ENCODE peak calls at places on chromosomes 12 and 14, in seven cellular contexts. J is suprapubic skin; X is tibial artery; Y is esophagus squamous epithelium; C is CD4-positive, alpha-beta memory T cell; V is dorsolateral prefrontal cortex; H is effector memory CD4-positive, alpha-beta T cell. B is an unnamed sample.

GRCh38 chr12:122001379-122002209 is 20.1 kb upstream of the BCL7A start:
- DNase-seq in X (no peak), H (no peak), Y (no peak), V (peak), J (no peak), C (no peak), B (no peak)

GRCh38 chr12:111532741-111533140 is 66.4 kb downstream of the ATXN2 start:
- DNase-seq in X (no peak), J (no peak), Y (no peak), C (no peak), V (no peak), H (no peak), B (no peak)

GRCh38 chr12:121314441-121314840 is 17.9 kb upstream of the CAMKK2 start:
- DNase-seq in Y (no peak), C (no peak), J (no peak), X (no peak), V (no peak), H (no peak), B (no peak)

GRCh38 chr14:52048641-52049204 is 20.1 kb downstream of the NID2 start:
- DNase-seq in C (no peak), V (no peak), J (no peak), X (peak), Y (no peak), H (no peak), B (no peak)

GRCh38 chr14:70027785-70028428 is 148.7 kb downstream of the SMOC1 start:
- DNase-seq in C (peak), V (peak), H (peak), J (no peak), X (peak), Y (no peak), B (peak)

GRCh38 chr12:122021822-122022392 is at the start of gene BCL7A:
- DNase-seq in V (peak), Y (no peak), J (no peak), X (peak), C (peak), H (peak), B (peak)

GRCh38 chr14:37172024-37172869 is at the start of gene SLC25A21:
- DNase-seq in J (peak), V (peak), X (peak), H (no peak), C (no peak), Y (no peak), B (peak)

GRCh38 chr14:67514203-67514607 is 18.9 kb upstream of the PLEKHH1 start:
- DNase-seq in J (no peak), V (no peak), Y (no peak), X (no peak), H (no peak), C (no peak), B (no peak)

GRCh38 chr14:60085085-60085484 is 6.6 kb upstream of the PCNX4 start:
- DNase-seq in C (no peak), X (no peak), Y (no peak), V (no peak), J (no peak), H (no peak), B (no peak)

GRCh38 chr12:102917026-102917787 is at the start of gene PAH:
- DNase-seq in V (no peak), H (peak), X (no peak), Y (no peak), C (peak), J (no peak), B (no peak)

GRCh38 chr12:106883421-106883820 is 72.3 kb upstream of the TMEM263 start:
- DNase-seq in H (no peak), J (no peak), C (no peak), V (no peak), X (no peak), Y (no peak), B (no peak)

GRCh38 chr14:39203659-39204606 is 28.9 kb downstream of the PNN start:
- DNase-seq in X (no peak), Y (no peak), J (no peak), V (no peak), H (no peak), C (no peak), B (no peak)

GRCh38 chr14:63893701-63894458 is 41.1 kb downstream of the SYNE2 start:
- DNase-seq in J (no peak), C (no peak), V (no peak), X (peak), H (no peak), Y (no peak), B (peak)

GRCh38 chr14:99273724-99274345 is 1.8 kb upstream of the BCL11B start:
- DNase-seq in Y (no peak), H (no peak), J (peak), X (no peak), V (no peak), C (peak), B (no peak)

GRCh38 chr12:1421091-1421902 is 173.1 kb downstream of the FBXL14 start:
- DNase-seq in V (no peak), J (no peak), C (no peak), Y (no peak), X (no peak), H (no peak), B (no peak)

GRCh38 chr14:65226824-65227604 is 124.7 kb upstream of the MAX start:
- DNase-seq in X (peak), C (no peak), J (no peak), V (no peak), Y (no peak), H (no peak), B (no peak)

GRCh38 chr14:21011136-21011535 is 12.0 kb downstream of the SLC39A2 start:
- DNase-seq in V (no peak), H (no peak), Y (no peak), C (no peak), X (no peak), J (no peak), B (no peak)

GRCh38 chr12:127438512-127439244 is 828.3 kb upstream of the TMEM132C start:
- DNase-seq in Y (no peak), C (no peak), V (no peak), J (no peak), X (no peak), H (no peak), B (no peak)

GRCh38 chr12:15716566-15716965 is 72.6 kb downstream of the EPS8 start:
- DNase-seq in X (no peak), H (no peak), J (no peak), Y (no peak), C (no peak), V (no peak), B (no peak)

GRCh38 chr14:85466678-85467077 is 63.3 kb upstream of the FLRT2 start:
- DNase-seq in X (no peak), C (no peak), H (no peak), Y (no peak), V (no peak), J (no peak), B (peak)

GRCh38 chr14:105495101-105495989 is 4.3 kb downstream of the TEDC1 start:
- DNase-seq in Y (no peak), X (peak), V (no peak), C (no peak), J (peak), H (no peak), B (no peak)

GRCh38 chr14:70022771-70023445 is 143.7 kb downstream of the SMOC1 start:
- DNase-seq in V (no peak), C (no peak), X (no peak), J (no peak), Y (no peak), H (no peak), B (no peak)

GRCh38 chr12:65123435-65124063 is 2.4 kb upstream of the WIF1 start:
- DNase-seq in X (no peak), J (no peak), V (no peak), H (no peak), C (no peak), Y (no peak), B (peak)

GRCh38 chr14:35482994-35483515 is 50.9 kb upstream of the INSM2 start:
- DNase-seq in V (no peak), X (no peak), C (no peak), J (no peak), H (no peak), Y (no peak), B (peak)

GRCh38 chr12:132904718-132905328 is 17.4 kb upstream of the CHFR start:
- DNase-seq in J (peak), V (peak), C (peak), Y (no peak), H (peak), X (peak), B (peak)

GRCh38 chr12:67797769-67798168 is 149.2 kb downstream of the DYRK2 start:
- DNase-seq in H (no peak), J (no peak), C (no peak), Y (no peak), X (no peak), V (no peak), B (no peak)

GRCh38 chr12:56957229-56958052 is at the start of gene RDH16:
- DNase-seq in V (no peak), J (no peak), X (no peak), C (no peak), Y (no peak), H (no peak), B (no peak)

GRCh38 chr14:101557811-101558738 is 3.2 kb upstream of the DIO3 start:
- DNase-seq in J (no peak), V (no peak), Y (no peak), X (peak), H (no peak), C (no peak), B (no peak)

GRCh38 chr12:124664395-124665111 is 97.1 kb upstream of the NCOR2 start:
- DNase-seq in V (no peak), C (no peak), J (no peak), H (no peak), Y (no peak), X (no peak), B (no peak)

GRCh38 chr12:51631591-51631990 is 40.6 kb downstream of the SCN8A start:
- DNase-seq in J (no peak), Y (no peak), C (no peak), H (no peak), V (no peak), X (no peak), B (peak)

GRCh38 chr12:107514887-107515445 is 170.6 kb upstream of the PWP1 start:
- DNase-seq in J (no peak), V (no peak), X (no peak), H (no peak), C (no peak), Y (no peak), B (no peak)

GRCh38 chr12:48197549-48197966 is 5.5 kb downstream of the OR10AD1 start:
- DNase-seq in C (peak), Y (no peak), J (no peak), H (no peak), X (no peak), V (no peak), B (peak)

GRCh38 chr14:32306549-32306948 is 22.5 kb upstream of the AKAP6 start:
- DNase-seq in C (no peak), J (no peak), Y (no peak), H (no peak), V (no peak), X (no peak), B (no peak)

GRCh38 chr12:76186507-76186906 is 102.0 kb upstream of the NAP1L1 start:
- DNase-seq in Y (no peak), V (no peak), H (no peak), C (no peak), J (no peak), X (no peak), B (no peak)

GRCh38 chr14:94048676-94049624 is 22.8 kb downstream of the OTUB2 start:
- DNase-seq in C (no peak), X (peak), J (no peak), H (no peak), Y (no peak), V (no peak), B (no peak)

GRCh38 chr14:50061664-50062437 is 54.5 kb downstream of the VCPKMT start:
- DNase-seq in V (no peak), Y (peak), C (peak), X (no peak), J (no peak), H (peak), B (peak)

GRCh38 chr12:101877816-101878811 is 734 bp downstream of the DRAM1 start:
- DNase-seq in H (no peak), Y (no peak), J (peak), V (no peak), C (peak), X (peak), B (peak)

GRCh38 chr14:102155150-102155549 is 15.5 kb downstream of the WDR20 start:
- DNase-seq in J (no peak), C (no peak), V (no peak), Y (no peak), X (no peak), H (no peak), B (no peak)

GRCh38 chr12:14784471-14784870 is 18.8 kb downstream of the WBP11 start:
- DNase-seq in H (no peak), C (no peak), J (no peak), Y (no peak), X (no peak), V (no peak), B (no peak)

DNA sequence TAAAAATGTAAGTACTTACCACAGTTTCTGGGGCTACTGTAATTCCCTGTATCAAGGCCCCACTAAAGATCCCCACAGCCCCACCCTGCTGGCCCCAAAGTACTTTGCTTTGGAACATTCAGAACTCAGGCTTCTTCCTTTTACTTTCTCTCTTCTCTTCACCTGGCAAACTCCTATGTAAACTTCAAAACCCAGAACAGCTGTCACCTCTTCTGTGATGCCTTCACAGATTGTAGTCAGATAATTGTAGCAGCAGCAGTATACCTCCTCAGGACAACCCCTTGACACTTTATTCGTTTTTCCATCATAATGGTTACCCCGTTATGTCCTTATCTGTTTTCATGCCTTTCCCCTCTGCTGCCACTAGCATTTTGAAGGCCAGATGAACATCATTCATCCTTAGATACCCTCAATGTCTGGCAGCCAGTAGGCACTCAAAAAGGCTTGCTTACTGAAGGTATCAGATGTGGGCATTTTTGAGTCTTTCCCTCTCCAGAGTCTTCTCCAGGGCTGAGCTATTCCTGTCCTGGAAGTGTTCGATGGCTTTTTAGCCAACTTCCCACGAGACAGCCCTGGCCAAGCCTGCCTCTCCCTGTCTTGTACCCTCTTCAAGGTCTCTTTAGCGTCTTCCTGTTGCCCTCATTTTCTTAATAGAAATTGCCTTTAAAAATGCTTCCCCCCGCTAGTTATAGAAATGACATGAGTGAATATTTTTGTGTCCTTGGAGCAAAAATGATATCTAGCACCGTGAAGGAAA is 7.4 kb downstream of the PLBD2 start:
- DNase-seq in C (no peak), V (no peak), H (no peak), Y (no peak), X (no peak), J (no peak), B (no peak)
- H3K27ac ChIP-seq in C (no peak), V (no peak), H (no peak), Y (no peak), X (no peak), J (no peak), B (no peak)

GRCh38 chr12:53997324-53998173 is 2.4 kb upstream of the HOXC9 start:
- DNase-seq in Y (no peak), C (no peak), J (no peak), V (no peak), H (no peak), X (no peak), B (no peak)

GRCh38 chr12:53998174-53998899 is 1.6 kb upstream of the HOXC9 start:
- DNase-seq in Y (no peak), V (no peak), C (no peak), H (no peak), J (no peak), X (no peak), B (no peak)

GRCh38 chr12:53995311-53996187 is 4.4 kb upstream of the HOXC9 start:
- DNase-seq in C (no peak), Y (no peak), H (no peak), J (peak), X (peak), V (no peak), B (no peak)

GRCh38 chr12:53996188-53996885 is 3.6 kb upstream of the HOXC9 start:
- DNase-seq in Y (no peak), V (no peak), H (no peak), X (no peak), J (no peak), C (no peak), B (no peak)

DNA sequence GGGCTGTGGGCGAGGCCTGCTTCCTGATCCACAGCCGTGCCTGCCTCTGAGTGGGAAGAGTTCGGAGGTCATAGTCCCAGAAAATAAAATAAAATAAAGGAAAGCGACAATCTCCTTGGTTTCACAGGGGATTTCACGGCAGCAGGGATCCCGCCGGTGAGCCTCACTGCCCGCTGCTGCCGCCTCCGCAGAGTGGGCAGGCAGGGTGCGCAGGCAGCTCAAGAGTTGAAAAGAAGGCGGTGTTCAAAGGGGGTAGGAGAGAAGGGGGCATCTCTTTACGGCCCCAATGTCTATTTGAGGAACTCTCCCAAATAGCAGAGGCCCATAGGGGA is 3.1 kb upstream of the HOXC9 start:
- DNase-seq in H (no peak), Y (no peak), V (no peak), J (no peak), X (no peak), C (no peak), B (no peak)
- H3K4me3 ChIP-seq in H (no peak), Y (no peak), V (no peak), J (peak), X (peak), C (no peak), B (no peak)

DNA sequence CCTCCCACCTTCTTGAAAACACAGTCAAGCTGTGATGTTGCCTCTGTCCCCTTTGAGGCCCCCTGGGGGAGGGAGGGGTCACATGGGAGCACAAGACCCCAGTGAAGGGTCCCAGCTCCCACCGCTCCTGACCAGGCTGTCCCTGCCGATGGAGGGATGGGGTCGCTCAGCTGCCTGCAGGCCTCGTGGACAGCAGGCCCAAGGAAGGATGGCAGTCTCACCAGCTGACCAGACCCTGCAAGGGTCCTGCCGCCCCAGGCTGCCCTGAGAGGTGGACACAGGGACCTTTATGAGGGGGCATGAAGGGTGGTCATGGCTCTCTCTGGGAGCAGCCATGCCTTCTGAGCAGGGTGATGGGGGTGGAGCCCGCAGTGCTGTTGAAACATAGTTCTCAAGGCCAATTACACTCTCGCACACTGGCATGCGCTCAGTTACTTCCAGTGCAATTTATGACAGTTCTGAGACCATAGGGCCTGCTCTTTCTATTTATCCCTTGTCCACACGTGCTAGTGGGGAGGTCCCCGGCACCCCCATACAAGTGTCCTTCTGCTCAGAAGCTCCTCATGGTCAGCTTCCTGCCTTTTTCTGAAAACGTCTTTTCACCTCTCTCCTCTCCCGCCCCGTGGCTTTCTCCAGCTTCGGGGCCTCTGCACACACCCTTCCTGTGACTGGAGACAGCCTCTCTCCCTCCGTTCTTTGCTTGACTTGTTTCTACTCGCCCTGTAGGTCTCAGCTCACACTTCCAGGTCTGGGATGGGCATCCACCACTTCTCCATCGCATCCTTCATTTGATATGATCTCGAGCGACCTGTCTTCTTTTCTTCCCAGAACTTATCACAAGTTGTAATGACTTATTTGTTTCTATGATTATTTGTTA is 313.1 kb downstream of the ADGRD1 start:
- DNase-seq in V (no peak), J (no peak), X (no peak), C (no peak), H (no peak), Y (no peak), B (no peak)
- H3K27ac ChIP-seq in V (no peak), J (peak), X (no peak), C (no peak), H (no peak), Y (peak), B (no peak)

DNA sequence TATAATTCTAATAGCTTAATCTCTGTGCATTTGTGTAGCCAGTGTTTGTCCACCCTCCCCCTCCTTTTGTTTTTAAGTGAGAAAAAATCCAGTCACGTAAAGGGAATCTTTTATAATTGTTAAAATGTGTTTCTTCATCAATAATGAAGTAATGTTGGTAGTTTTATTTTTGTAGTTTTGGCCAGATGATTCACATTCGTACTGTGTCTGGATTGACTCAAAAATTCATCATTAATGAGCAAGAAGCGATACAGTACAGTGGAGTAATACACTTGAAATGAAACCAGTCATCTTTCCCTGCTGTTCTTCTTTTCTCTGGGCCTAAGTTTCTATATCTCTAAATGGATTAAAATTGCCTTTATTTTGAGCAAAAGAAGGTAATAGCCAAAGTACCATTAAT is 86.5 kb downstream of the SRGAP1 start:
- DNase-seq in J (no peak), H (no peak), V (no peak), X (no peak), C (no peak), Y (no peak), B (no peak)
- H3K4me3 ChIP-seq in J (no peak), H (no peak), V (no peak), X (no peak), C (no peak), Y (no peak), B (no peak)

DNA sequence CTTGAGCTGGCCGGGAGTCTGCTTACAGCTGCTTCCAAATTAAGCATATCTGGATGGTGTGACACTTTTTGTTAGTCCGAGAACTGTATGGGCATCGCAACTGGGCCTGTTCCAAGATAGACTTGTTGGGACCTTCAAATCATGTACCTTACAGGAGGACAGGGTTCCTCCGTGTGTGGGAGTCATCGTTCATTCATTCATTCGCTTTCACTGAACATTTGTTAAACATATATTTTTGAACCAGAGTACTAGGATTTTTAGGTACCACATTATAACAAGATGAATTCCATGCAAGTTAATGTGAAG is 387 bp upstream of the IPO8 start:
- DNase-seq in C (no peak), Y (no peak), V (no peak), X (no peak), J (no peak), H (no peak), B (no peak)
- H3K27ac ChIP-seq in C (peak), Y (peak), V (peak), X (peak), J (peak), H (peak), B (peak)